ENCODE peak calls at places on chromosomes 11 and 22, in seven cellular contexts. A is putamen, U is NB4, X is cardiac muscle cell, E is GM03348, P is Kasumi-1, M is mesothelial cell of epicardium. G is an unnamed sample.

GRCh38 chr11:80136991-80137390 is 696.2 kb upstream of the TENM4 start:
- DNase-seq in X (peak), E (no peak), M (no peak), A (no peak), P (no peak), U (no peak), G (no peak)

GRCh38 chr11:41119484-41119883 is 340.0 kb downstream of the LRRC4C start:
- DNase-seq in X (no peak), U (no peak), P (no peak), A (no peak), M (no peak), E (no peak), G (no peak)

GRCh38 chr11:67195971-67196418 is 70.3 kb upstream of the GRK2 start:
- DNase-seq in X (peak), U (peak), M (no peak), E (peak), P (no peak), A (no peak), G (no peak)

GRCh38 chr22:46969491-46969890 is 207.0 kb downstream of the TBC1D22A start:
- DNase-seq in E (no peak), U (peak), A (no peak), M (no peak), P (no peak), X (no peak), G (no peak)

GRCh38 chr22:24233816-24234215 is 11.1 kb downstream of the GGT5 start:
- DNase-seq in M (no peak), U (no peak), P (no peak), E (no peak), X (no peak), A (no peak), G (no peak)

GRCh38 chr11:119461250-119461963 is 38.4 kb upstream of the THY1 start:
- DNase-seq in X (no peak), P (no peak), A (no peak), U (no peak), E (no peak), M (no peak), G (no peak)

GRCh38 chr11:117328414-117329010 is 858 bp downstream of the CEP164 start:
- DNase-seq in U (peak), A (no peak), M (no peak), P (peak), E (peak), X (peak), G (peak)

GRCh38 chr11:69310934-69311766 is 17.2 kb downstream of the MYEOV start:
- DNase-seq in A (no peak), U (peak), E (no peak), X (no peak), M (no peak), P (no peak), G (no peak)

GRCh38 chr22:43000441-43001175 is 14.3 kb downstream of the PACSIN2 start:
- DNase-seq in X (peak), E (no peak), U (peak), P (no peak), A (peak), M (no peak), G (no peak)

GRCh38 chr11:118238947-118239346 is 13.2 kb downstream of the MPZL3 start:
- DNase-seq in M (no peak), A (no peak), P (no peak), E (no peak), U (peak), X (no peak), G (no peak)

GRCh38 chr11:12271826-12272366 is 105.5 kb upstream of the PARVA start:
- DNase-seq in A (no peak), E (no peak), U (no peak), X (no peak), P (no peak), M (no peak), G (no peak)

GRCh38 chr11:102836290-102836875 is 7.0 kb downstream of the MMP3 start:
- DNase-seq in E (peak), U (no peak), P (no peak), M (no peak), A (no peak), X (peak), G (no peak)

GRCh38 chr11:1067812-1068496 is 6.7 kb upstream of the MUC2 start:
- DNase-seq in A (no peak), P (no peak), X (no peak), U (no peak), M (no peak), E (no peak), G (no peak)

GRCh38 chr11:15967166-15967565 is 389.2 kb downstream of the SOX6 start:
- DNase-seq in A (no peak), U (no peak), P (no peak), M (no peak), X (peak), E (no peak), G (no peak)

GRCh38 chr11:95512682-95513081 is 276.9 kb downstream of the FAM76B start:
- DNase-seq in U (no peak), M (no peak), A (no peak), X (peak), P (no peak), E (peak), G (no peak)